ENCODE peak calls at places on chromosomes 1 and 21, in nine cellular contexts. One of them, this sample, is unnamed.
A peak's percentile ranks its signal among the peaks of the same experiment; 100 is the strongest.

GRCh38 chr1:157882560-157882959 is 41.0 kb upstream of the CD5L start:
- DNase-seq in stimulated activated CD8-positive, alpha-beta memory T cell treated with anti-CD3 and anti-CD28 coated beads, Interleukin-12 subunit alpha, Interleukin-12 subunit beta, amount 100 ng/mL, for 4 hours: no peak
- DNase-seq in SK-MEL-5: no peak
- DNase-seq in fibroblast of the aortic adventitia: no peak
- DNase-seq in Calu3: no peak
- DNase-seq in IMR-90: no peak
- DNase-seq in smooth muscle cell of the brain vasculature: no peak
- DNase-seq in effector CD4-positive, alpha-beta T cell: no peak
- DNase-seq in stimulated activated CD4-positive, alpha-beta T cell treated with anti-CD3 and anti-CD28 coated beads, Interleukin-4, amount 100 ng/mL, for 24 hours: no peak
- DNase-seq in this sample: no peak

GRCh38 chr1:88678405-88678804 is 5.7 kb upstream of the PKN2 start:
- DNase-seq in stimulated activated CD8-positive, alpha-beta memory T cell treated with anti-CD3 and anti-CD28 coated beads, Interleukin-12 subunit alpha, Interleukin-12 subunit beta, amount 100 ng/mL, for 4 hours: no peak
- DNase-seq in SK-MEL-5: no peak
- DNase-seq in fibroblast of the aortic adventitia: no peak
- DNase-seq in Calu3: no peak
- DNase-seq in IMR-90: no peak
- DNase-seq in smooth muscle cell of the brain vasculature: no peak
- DNase-seq in effector CD4-positive, alpha-beta T cell: no peak
- DNase-seq in stimulated activated CD4-positive, alpha-beta T cell treated with anti-CD3 and anti-CD28 coated beads, Interleukin-4, amount 100 ng/mL, for 24 hours: no peak
- DNase-seq in this sample: no peak

GRCh38 chr1:22388666-22389455 is 62.8 kb upstream of the ZBTB40 start:
- DNase-seq in stimulated activated CD8-positive, alpha-beta memory T cell treated with anti-CD3 and anti-CD28 coated beads, Interleukin-12 subunit alpha, Interleukin-12 subunit beta, amount 100 ng/mL, for 4 hours: no peak
- DNase-seq in SK-MEL-5: no peak
- DNase-seq in fibroblast of the aortic adventitia: peak; percentile 70
- DNase-seq in Calu3: no peak
- DNase-seq in IMR-90: no peak
- DNase-seq in smooth muscle cell of the brain vasculature: no peak
- DNase-seq in effector CD4-positive, alpha-beta T cell: no peak
- DNase-seq in stimulated activated CD4-positive, alpha-beta T cell treated with anti-CD3 and anti-CD28 coated beads, Interleukin-4, amount 100 ng/mL, for 24 hours: no peak
- DNase-seq in this sample: no peak

GRCh38 chr1:156726549-156727226 is 1.6 kb upstream of the METTL25B start:
- DNase-seq in stimulated activated CD8-positive, alpha-beta memory T cell treated with anti-CD3 and anti-CD28 coated beads, Interleukin-12 subunit alpha, Interleukin-12 subunit beta, amount 100 ng/mL, for 4 hours: no peak
- DNase-seq in SK-MEL-5: peak; percentile 77
- DNase-seq in fibroblast of the aortic adventitia: peak; percentile 78
- DNase-seq in Calu3: peak; percentile 77
- DNase-seq in IMR-90: peak; percentile 66
- DNase-seq in smooth muscle cell of the brain vasculature: no peak
- DNase-seq in effector CD4-positive, alpha-beta T cell: peak; percentile 22
- DNase-seq in stimulated activated CD4-positive, alpha-beta T cell treated with anti-CD3 and anti-CD28 coated beads, Interleukin-4, amount 100 ng/mL, for 24 hours: peak; percentile 69
- DNase-seq in this sample: peak; percentile 16

GRCh38 chr21:33801424-33802405 is 113.9 kb downstream of the ATP5PO start:
- DNase-seq in stimulated activated CD8-positive, alpha-beta memory T cell treated with anti-CD3 and anti-CD28 coated beads, Interleukin-12 subunit alpha, Interleukin-12 subunit beta, amount 100 ng/mL, for 4 hours: no peak
- DNase-seq in SK-MEL-5: peak; percentile 57
- DNase-seq in fibroblast of the aortic adventitia: peak; percentile 26
- DNase-seq in Calu3: peak; percentile 54
- DNase-seq in IMR-90: peak; percentile 80
- DNase-seq in smooth muscle cell of the brain vasculature: peak; percentile 69
- DNase-seq in effector CD4-positive, alpha-beta T cell: no peak
- DNase-seq in stimulated activated CD4-positive, alpha-beta T cell treated with anti-CD3 and anti-CD28 coated beads, Interleukin-4, amount 100 ng/mL, for 24 hours: no peak
- DNase-seq in this sample: no peak

GRCh38 chr1:57353589-57353988 is 70.3 kb downstream of the DAB1 start:
- DNase-seq in stimulated activated CD8-positive, alpha-beta memory T cell treated with anti-CD3 and anti-CD28 coated beads, Interleukin-12 subunit alpha, Interleukin-12 subunit beta, amount 100 ng/mL, for 4 hours: no peak
- DNase-seq in SK-MEL-5: no peak
- DNase-seq in fibroblast of the aortic adventitia: no peak
- DNase-seq in Calu3: no peak
- DNase-seq in IMR-90: peak; percentile 75
- DNase-seq in smooth muscle cell of the brain vasculature: no peak
- DNase-seq in effector CD4-positive, alpha-beta T cell: no peak
- DNase-seq in stimulated activated CD4-positive, alpha-beta T cell treated with anti-CD3 and anti-CD28 coated beads, Interleukin-4, amount 100 ng/mL, for 24 hours: no peak
- DNase-seq in this sample: no peak

GRCh38 chr1:160935527-160936258 is 18.9 kb downstream of the ITLN2 start:
- DNase-seq in stimulated activated CD8-positive, alpha-beta memory T cell treated with anti-CD3 and anti-CD28 coated beads, Interleukin-12 subunit alpha, Interleukin-12 subunit beta, amount 100 ng/mL, for 4 hours: no peak
- DNase-seq in SK-MEL-5: no peak
- DNase-seq in fibroblast of the aortic adventitia: no peak
- DNase-seq in Calu3: no peak
- DNase-seq in IMR-90: no peak
- DNase-seq in smooth muscle cell of the brain vasculature: no peak
- DNase-seq in effector CD4-positive, alpha-beta T cell: no peak
- DNase-seq in stimulated activated CD4-positive, alpha-beta T cell treated with anti-CD3 and anti-CD28 coated beads, Interleukin-4, amount 100 ng/mL, for 24 hours: no peak
- DNase-seq in this sample: no peak

GRCh38 chr1:1777950-1778826 is at the start of gene NADK:
- DNase-seq in stimulated activated CD8-positive, alpha-beta memory T cell treated with anti-CD3 and anti-CD28 coated beads, Interleukin-12 subunit alpha, Interleukin-12 subunit beta, amount 100 ng/mL, for 4 hours: peak; percentile 71
- DNase-seq in SK-MEL-5: peak; percentile 47
- DNase-seq in fibroblast of the aortic adventitia: peak; percentile 35
- DNase-seq in Calu3: peak; percentile 78
- DNase-seq in IMR-90: peak; percentile 35
- DNase-seq in smooth muscle cell of the brain vasculature: no peak
- DNase-seq in effector CD4-positive, alpha-beta T cell: peak; percentile 67
- DNase-seq in stimulated activated CD4-positive, alpha-beta T cell treated with anti-CD3 and anti-CD28 coated beads, Interleukin-4, amount 100 ng/mL, for 24 hours: peak; percentile 70
- DNase-seq in this sample: peak; percentile 60

GRCh38 chr1:91851130-91852010 is 34.6 kb downstream of the TGFBR3 start:
- DNase-seq in stimulated activated CD8-positive, alpha-beta memory T cell treated with anti-CD3 and anti-CD28 coated beads, Interleukin-12 subunit alpha, Interleukin-12 subunit beta, amount 100 ng/mL, for 4 hours: no peak
- DNase-seq in SK-MEL-5: peak; percentile 59
- DNase-seq in fibroblast of the aortic adventitia: peak; percentile 97
- DNase-seq in Calu3: peak; percentile 63
- DNase-seq in IMR-90: peak; percentile 89
- DNase-seq in smooth muscle cell of the brain vasculature: peak; percentile 65
- DNase-seq in effector CD4-positive, alpha-beta T cell: no peak
- DNase-seq in stimulated activated CD4-positive, alpha-beta T cell treated with anti-CD3 and anti-CD28 coated beads, Interleukin-4, amount 100 ng/mL, for 24 hours: no peak
- DNase-seq in this sample: no peak

This sample was measured in T follicular helper cell.